ENCODE peak calls at places on chromosomes 11 and 22, in ten cellular contexts. One of them, this sample, is unnamed.

GRCh38 chr11:16169541-16169940 is 186.8 kb downstream of the SOX6 start:
- DNase-seq in aorta: no peak
- DNase-seq in RWPE1: no peak
- DNase-seq in nucleus accumbens: no peak
- DNase-seq in NCI-H345: no peak
- DNase-seq in HFFc6: peak; percentile 34
- DNase-seq in HS-5: no peak
- DNase-seq in cardiac fibroblast: peak; percentile 50
- DNase-seq in effector memory CD8-positive, alpha-beta T cell: no peak
- DNase-seq in pons: no peak
- DNase-seq in this sample: no peak

GRCh38 chr11:116343270-116343669 is 429.5 kb downstream of the BUD13 start:
- DNase-seq in aorta: no peak
- DNase-seq in RWPE1: no peak
- DNase-seq in nucleus accumbens: no peak
- DNase-seq in NCI-H345: no peak
- DNase-seq in HFFc6: no peak
- DNase-seq in HS-5: no peak
- DNase-seq in cardiac fibroblast: no peak
- DNase-seq in effector memory CD8-positive, alpha-beta T cell: no peak
- DNase-seq in pons: no peak
- DNase-seq in this sample: no peak

GRCh38 chr11:10455637-10456487 is 798 bp downstream of the AMPD3 start:
- DNase-seq in aorta: peak; percentile 77
- DNase-seq in RWPE1: peak; percentile 80
- DNase-seq in nucleus accumbens: peak; percentile 50
- DNase-seq in NCI-H345: peak; percentile 76
- DNase-seq in HFFc6: peak; percentile 85
- DNase-seq in HS-5: peak; percentile 58
- DNase-seq in cardiac fibroblast: peak; percentile 84
- DNase-seq in effector memory CD8-positive, alpha-beta T cell: peak; percentile 50
- DNase-seq in pons: peak; percentile 72
- DNase-seq in this sample: peak; percentile 89

GRCh38 chr11:121416909-121417567 is 35.1 kb upstream of the SORL1 start:
- DNase-seq in aorta: peak; percentile 94
- DNase-seq in RWPE1: peak; percentile 51
- DNase-seq in nucleus accumbens: peak; percentile 53
- DNase-seq in NCI-H345: no peak
- DNase-seq in HFFc6: peak; percentile 7
- DNase-seq in HS-5: peak; percentile 59
- DNase-seq in cardiac fibroblast: peak; percentile 82
- DNase-seq in effector memory CD8-positive, alpha-beta T cell: peak; percentile 50
- DNase-seq in pons: peak; percentile 80
- DNase-seq in this sample: peak; percentile 91

GRCh38 chr11:66176650-66177049 is 91.8 kb upstream of the RAB1B start:
- DNase-seq in aorta: no peak
- DNase-seq in RWPE1: peak; percentile 48
- DNase-seq in nucleus accumbens: no peak
- DNase-seq in NCI-H345: no peak
- DNase-seq in HFFc6: no peak
- DNase-seq in HS-5: no peak
- DNase-seq in cardiac fibroblast: no peak
- DNase-seq in effector memory CD8-positive, alpha-beta T cell: no peak
- DNase-seq in pons: no peak
- DNase-seq in this sample: no peak

GRCh38 chr11:76185511-76185910 is 20.8 kb downstream of the WNT11 start:
- DNase-seq in aorta: no peak
- DNase-seq in RWPE1: no peak
- DNase-seq in nucleus accumbens: no peak
- DNase-seq in NCI-H345: no peak
- DNase-seq in HFFc6: no peak
- DNase-seq in HS-5: no peak
- DNase-seq in cardiac fibroblast: no peak
- DNase-seq in effector memory CD8-positive, alpha-beta T cell: no peak
- DNase-seq in pons: no peak
- DNase-seq in this sample: no peak

GRCh38 chr11:125084057-125084416 is 20.9 kb downstream of the SLC37A2 start:
- DNase-seq in aorta: no peak
- DNase-seq in RWPE1: no peak
- DNase-seq in nucleus accumbens: no peak
- DNase-seq in NCI-H345: no peak
- DNase-seq in HFFc6: no peak
- DNase-seq in HS-5: no peak
- DNase-seq in cardiac fibroblast: no peak
- DNase-seq in effector memory CD8-positive, alpha-beta T cell: no peak
- DNase-seq in pons: no peak
- DNase-seq in this sample: no peak

GRCh38 chr11:76628408-76628947 is 42.1 kb downstream of the LRRC32 start:
- DNase-seq in aorta: no peak
- DNase-seq in RWPE1: no peak
- DNase-seq in nucleus accumbens: no peak
- DNase-seq in NCI-H345: no peak
- DNase-seq in HFFc6: no peak
- DNase-seq in HS-5: no peak
- DNase-seq in cardiac fibroblast: no peak
- DNase-seq in effector memory CD8-positive, alpha-beta T cell: no peak
- DNase-seq in pons: no peak
- DNase-seq in this sample: no peak

GRCh38 chr11:61077936-61078335 is 24.4 kb upstream of the CD5 start:
- DNase-seq in aorta: no peak
- DNase-seq in RWPE1: no peak
- DNase-seq in nucleus accumbens: no peak
- DNase-seq in NCI-H345: no peak
- DNase-seq in HFFc6: no peak
- DNase-seq in HS-5: no peak
- DNase-seq in cardiac fibroblast: no peak
- DNase-seq in effector memory CD8-positive, alpha-beta T cell: no peak
- DNase-seq in pons: no peak
- DNase-seq in this sample: no peak

GRCh38 chr11:128335729-128336128 is 251.6 kb downstream of the ETS1 start:
- DNase-seq in aorta: no peak
- DNase-seq in RWPE1: no peak
- DNase-seq in nucleus accumbens: no peak
- DNase-seq in NCI-H345: no peak
- DNase-seq in HFFc6: no peak
- DNase-seq in HS-5: no peak
- DNase-seq in cardiac fibroblast: no peak
- DNase-seq in effector memory CD8-positive, alpha-beta T cell: no peak
- DNase-seq in pons: no peak
- DNase-seq in this sample: no peak

GRCh38 chr22:50599816-50600454 is 658 bp upstream of the MAPK8IP2 start:
- DNase-seq in aorta: peak; percentile 65
- DNase-seq in RWPE1: peak; percentile 56
- DNase-seq in nucleus accumbens: no peak
- DNase-seq in NCI-H345: no peak
- DNase-seq in HFFc6: no peak
- DNase-seq in HS-5: no peak
- DNase-seq in cardiac fibroblast: peak; percentile 29
- DNase-seq in effector memory CD8-positive, alpha-beta T cell: peak; percentile 71
- DNase-seq in pons: no peak
- DNase-seq in this sample: peak; percentile 48

GRCh38 chr11:77197626-77198320 is 69.7 kb downstream of the MYO7A start:
- DNase-seq in aorta: no peak
- DNase-seq in RWPE1: no peak
- DNase-seq in nucleus accumbens: no peak
- DNase-seq in NCI-H345: no peak
- DNase-seq in HFFc6: no peak
- DNase-seq in HS-5: no peak
- DNase-seq in cardiac fibroblast: no peak
- DNase-seq in effector memory CD8-positive, alpha-beta T cell: no peak
- DNase-seq in pons: no peak
- DNase-seq in this sample: no peak

GRCh38 chr11:101974771-101975170 is 58.4 kb upstream of the ANGPTL5 start:
- DNase-seq in aorta: no peak
- DNase-seq in RWPE1: no peak
- DNase-seq in nucleus accumbens: no peak
- DNase-seq in NCI-H345: no peak
- DNase-seq in HFFc6: no peak
- DNase-seq in HS-5: no peak
- DNase-seq in cardiac fibroblast: no peak
- DNase-seq in effector memory CD8-positive, alpha-beta T cell: no peak
- DNase-seq in pons: no peak
- DNase-seq in this sample: no peak

This sample was measured in MG63.